ENCODE peak calls at places on chromosomes 4 and X, in nine cellular contexts. N is glomerular endothelial cell; H is hypothalamus; C is ovary; F is ACHN; Q is osteocyte; K is HCEC 1CT; O is NCI-H460; R is activated CD4-positive, alpha-beta T cell treated with anti-CD3 and anti-CD28 coated beads for 24 hours. A is an unnamed sample.

GRCh38 chr4:57426779-57427395 is 316.7 kb upstream of the IGFBP7 start:
- DNase-seq in H (no peak), C (peak), O (peak), K (peak), N (peak), R (peak), Q (no peak), F (peak), A (no peak)

GRCh38 chr4:145278341-145279121 is 98.1 kb upstream of the OTUD4 start:
- DNase-seq in K (peak), O (no peak), R (no peak), N (no peak), F (no peak), H (no peak), Q (no peak), C (no peak), A (no peak)

GRCh38 chrX:10783451-10783995 is 163.1 kb upstream of the MID1 start:
- DNase-seq in H (no peak), K (no peak), F (no peak), N (no peak), Q (no peak), O (no peak), R (no peak), C (no peak), A (no peak)

GRCh38 chr4:125444166-125444565 is 129.4 kb downstream of the FAT4 start:
- DNase-seq in O (no peak), K (no peak), H (no peak), F (no peak), N (no peak), R (no peak), Q (no peak), C (no peak), A (no peak)

GRCh38 chr4:122898370-122899150 is 23.8 kb downstream of the NUDT6 start:
- DNase-seq in R (no peak), Q (no peak), K (peak), N (no peak), H (no peak), F (peak), O (peak), C (no peak), A (no peak)

GRCh38 chr4:65865489-65865888 is 195.2 kb upstream of the EPHA5 start:
- DNase-seq in O (peak), K (peak), N (no peak), H (no peak), F (peak), R (no peak), C (no peak), Q (no peak), A (no peak)

GRCh38 chr4:125849869-125850268 is 535.1 kb downstream of the FAT4 start:
- DNase-seq in R (no peak), H (no peak), F (no peak), O (no peak), N (no peak), K (peak), Q (no peak), C (no peak), A (no peak)

GRCh38 chrX:118254611-118255010 is 91.3 kb upstream of the WDR44 start:
- DNase-seq in C (peak), R (peak), N (peak), K (peak), Q (no peak), H (no peak), O (peak), F (peak), A (no peak)

GRCh38 chr4:78040431-78040830 is 16.7 kb upstream of the FRAS1 start:
- DNase-seq in N (no peak), C (no peak), F (no peak), O (no peak), R (no peak), Q (no peak), K (no peak), H (no peak), A (no peak)

GRCh38 chr4:163540977-163541376 is 46.5 kb downstream of the TMA16 start:
- DNase-seq in O (no peak), C (no peak), R (no peak), K (peak), F (peak), Q (no peak), N (no peak), H (no peak), A (no peak)

GRCh38 chr4:113961322-113961698 is 18.1 kb downstream of the ARSJ start:
- DNase-seq in K (peak), R (no peak), H (no peak), N (no peak), Q (no peak), C (no peak), F (no peak), O (no peak), A (no peak)

GRCh38 chr4:2828758-2829181 is 14.9 kb upstream of the ADD1 start:
- DNase-seq in R (no peak), F (no peak), N (no peak), Q (no peak), C (no peak), K (no peak), O (no peak), H (no peak), A (no peak)

GRCh38 chr4:144599621-144600020 is 46.3 kb upstream of the HHIP start:
- DNase-seq in H (no peak), C (no peak), R (no peak), N (no peak), O (no peak), K (no peak), Q (no peak), F (no peak), A (no peak)

GRCh38 chr4:182265881-182266280 is 22.7 kb downstream of the TENM3 start:
- DNase-seq in O (no peak), F (no peak), R (no peak), K (no peak), C (no peak), N (no peak), H (no peak), Q (no peak), A (no peak)

GRCh38 chr4:1166509-1167243 is 5.7 kb downstream of the SPON2 start:
- DNase-seq in Q (no peak), K (no peak), C (no peak), O (no peak), N (no peak), F (no peak), H (no peak), R (no peak), A (no peak)

GRCh38 chr4:147984065-147984777 is 252.3 kb downstream of the ARHGAP10 start:
- DNase-seq in C (no peak), F (peak), N (no peak), H (no peak), O (no peak), R (peak), K (peak), Q (no peak), A (no peak)

GRCh38 chr4:136637071-136637777 is 895.1 kb downstream of the PCDH18 start:
- DNase-seq in N (no peak), R (no peak), H (no peak), Q (no peak), C (no peak), O (no peak), K (no peak), F (peak), A (no peak)

A was measured in stimulated activated CD8-positive, alpha-beta memory T cell treated with anti-CD3 and anti-CD28 coated beads, Interleukin-7, amount 100 ng/mL, for 24 hours.